ENCODE peak calls at places on chromosomes 4 and X, in five cellular contexts. E, S, A, L and O are unnamed samples. For H3K4me1, the result is how much of the 10 kb centered on the place peaks cover.

GRCh38 chr4:89204624-89205023 is 93.3 kb downstream of the TIGD2 start:
- DNase-seq in A (no peak), S (no peak), L (no peak), E (no peak), O (no peak)

GRCh38 chr4:167232805-167233522 is 1.3 kb downstream of the SPOCK3 start:
- DNase-seq in S (peak), A (no peak), L (no peak), E (no peak), O (no peak)

GRCh38 chr4:8595237-8596087 is 2.9 kb downstream of the CPZ start:
- DNase-seq in S (no peak), E (no peak), L (no peak), A (no peak), O (no peak)

GRCh38 chrX:46694549-46694948 is 64.4 kb downstream of the SLC9A7 start:
- DNase-seq in A (no peak), E (no peak), S (no peak), L (no peak), O (no peak)

GRCh38 chr4:81427605-81427922 is 44.1 kb downstream of the RASGEF1B start:
- DNase-seq in S (no peak), A (no peak), L (no peak), E (no peak), O (no peak)

GRCh38 chr4:8403173-8403753 is 37.3 kb downstream of the ACOX3 start:
- DNase-seq in E (peak), A (peak), L (peak), S (peak), O (peak)

GRCh38 chr4:52091811-52092210 is 40.7 kb downstream of the SPATA18 start:
- DNase-seq in L (no peak), A (peak), E (no peak), S (no peak), O (no peak)

GRCh38 chr4:26325191-26325590 is 4.4 kb downstream of the RBPJ start:
- DNase-seq in S (peak), L (no peak), A (peak), E (no peak), O (peak)

GRCh38 chr4:14883166-14883565 is 119.1 kb upstream of the CPEB2 start:
- DNase-seq in E (no peak), A (no peak), L (no peak), S (no peak), O (no peak)

GRCh38 chr4:14878681-14879080 is 123.6 kb upstream of the CPEB2 start:
- DNase-seq in E (no peak), S (no peak), L (no peak), A (no peak), O (no peak)

GRCh38 chr4:14877246-14878220 is 124.7 kb upstream of the CPEB2 start:
- DNase-seq in S (no peak), E (no peak), A (no peak), L (no peak), O (peak)

GRCh38 chr4:14880805-14881204 is 121.5 kb upstream of the CPEB2 start:
- DNase-seq in A (no peak), L (no peak), S (no peak), E (no peak), O (no peak)

GRCh38 chr4:14879643-14880042 is 122.6 kb upstream of the CPEB2 start:
- DNase-seq in S (no peak), A (no peak), E (no peak), L (no peak), O (no peak)
- H3K27ac ChIP-seq in S (no peak), A (no peak), E (no peak), L (no peak), O (no peak)

GRCh38 chrX:40527543-40527942 is 53.2 kb upstream of the ATP6AP2 start:
- DNase-seq in A (no peak), S (no peak), L (no peak), E (no peak), O (no peak)

GRCh38 chrX:40526412-40526811 is 54.4 kb upstream of the ATP6AP2 start:
- DNase-seq in S (peak), E (no peak), A (no peak), L (no peak), O (no peak)

GRCh38 chrX:40531056-40531826 is 49.5 kb upstream of the ATP6AP2 start:
- DNase-seq in S (no peak), L (no peak), A (no peak), E (no peak), O (no peak)

GRCh38 chrX:40530471-40530870 is 50.3 kb upstream of the ATP6AP2 start:
- DNase-seq in E (no peak), L (no peak), S (no peak), A (no peak), O (no peak)
- H3K4me3 ChIP-seq in E (no peak), L (no peak), S (no peak), A (no peak), O (no peak)

DNA sequence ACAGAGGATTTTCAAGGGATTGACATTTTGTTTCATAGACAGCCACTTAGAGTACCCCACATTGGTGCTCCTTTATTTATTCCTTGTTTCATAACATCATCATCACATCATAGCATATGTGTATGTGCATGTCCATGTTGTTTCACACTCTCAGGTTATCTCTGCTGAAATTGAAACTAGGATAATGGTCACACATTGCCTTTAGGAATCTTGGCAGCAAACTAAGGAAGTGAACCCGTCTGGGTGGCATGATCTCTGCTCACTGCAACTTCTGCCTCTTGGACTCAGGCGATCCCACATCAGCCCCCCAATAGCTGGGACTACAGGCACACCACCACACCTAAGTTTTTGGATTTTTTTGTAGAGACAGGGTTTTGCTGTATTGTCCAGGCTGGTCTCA is 234.2 kb upstream of the ANKRD50 start:
- DNase-seq in L (no peak), S (no peak), E (no peak), A (no peak), O (no peak)
- H3K4me1 ChIP-seq in L (under half), S (under half), E (under half), A (under half), O (under half)

GRCh38 chr4:140071806-140072205 is 82.2 kb downstream of the MAML3 start:
- DNase-seq in S (no peak), A (peak), L (peak), E (no peak), O (no peak)
- H3K27ac ChIP-seq in S (no peak), A (peak), L (peak), E (no peak), O (no peak)

DNA sequence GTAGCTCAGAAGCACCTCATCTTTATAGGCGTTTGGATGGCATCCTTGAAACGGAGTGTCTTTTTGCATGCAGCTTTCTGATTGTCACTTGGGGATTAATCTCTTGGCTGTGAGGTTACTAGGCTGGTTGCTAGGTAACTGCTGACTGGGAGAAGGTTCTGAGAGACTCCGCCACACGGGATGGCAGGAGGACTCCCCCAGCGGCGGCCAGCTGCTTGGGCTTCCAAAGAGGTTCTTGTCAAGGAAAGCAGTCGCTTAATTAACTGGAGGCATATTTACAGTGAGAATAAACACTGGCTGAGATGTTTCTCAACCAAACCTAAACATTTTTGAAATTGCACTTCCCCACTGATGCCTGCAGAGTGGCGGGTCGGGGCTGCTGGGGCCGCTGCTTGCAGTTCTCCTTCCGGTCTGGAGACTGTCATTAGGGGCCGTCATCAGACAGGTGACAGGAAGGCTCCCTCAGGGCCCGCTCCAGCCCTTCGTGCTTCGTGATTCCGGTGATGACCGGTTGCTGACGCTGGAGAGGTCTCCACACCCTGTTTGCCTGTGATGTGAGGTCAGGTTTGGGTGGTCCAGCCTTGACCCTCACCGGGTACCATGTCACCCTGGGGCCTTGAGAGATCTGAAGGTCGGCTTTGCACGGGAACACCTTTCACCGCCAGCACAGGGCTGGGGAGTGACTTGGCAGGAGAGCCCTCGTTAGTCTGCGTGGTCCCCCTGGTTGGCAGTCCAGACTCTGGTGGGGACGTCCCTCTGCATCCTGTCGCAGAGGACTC is 9.1 kb downstream of the NSG1 start:
- DNase-seq in S (peak), E (no peak), A (peak), L (no peak), O (peak)
- H3K4me3 ChIP-seq in S (no peak), E (no peak), A (no peak), L (no peak), O (no peak)

DNA sequence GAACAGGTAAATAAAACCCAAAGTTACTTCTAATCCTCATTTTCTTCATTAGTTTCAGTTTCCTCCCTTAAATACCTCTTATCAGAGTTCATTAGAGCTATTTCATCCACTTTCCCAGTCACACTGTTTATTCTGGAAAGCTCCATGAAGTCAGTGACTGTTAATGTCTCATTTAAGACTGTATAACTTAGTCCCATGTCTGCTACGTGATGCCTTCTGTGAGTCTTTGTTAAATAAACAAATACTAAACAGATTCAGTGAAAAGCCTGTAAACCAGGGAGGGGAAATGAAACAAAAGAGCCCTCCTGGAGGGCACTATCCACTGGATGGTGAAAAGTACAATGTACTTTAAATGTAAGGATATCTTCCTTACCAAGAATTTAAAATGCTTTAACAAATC is 24.7 kb downstream of the ACE2 start:
- DNase-seq in S (no peak), E (no peak), L (no peak), A (peak), O (no peak)
- H3K4me1 ChIP-seq in S (under half), E (under half), L (under half), A (under half), O (under half)